ENCODE peak calls at places on chromosomes 16 and 17, in five cellular contexts. T, V, K, N and C are unnamed samples.

GRCh38 chr16:82470506-82471196 is 156.1 kb upstream of the CDH13 start:
- DNase-seq in N (no peak), T (no peak), K (no peak), V (no peak), C (no peak)

GRCh38 chr16:22789281-22789945 is 24.5 kb upstream of the HS3ST2 start:
- DNase-seq in T (no peak), N (no peak), K (no peak), V (no peak), C (no peak)

GRCh38 chr16:74279266-74279665 is 17.3 kb upstream of the PSMD7 start:
- DNase-seq in N (peak; percentile 3), T (no peak), V (no peak), K (no peak), C (no peak)

GRCh38 chr17:36610472-36610871 is 9.1 kb downstream of the MRM1 start:
- DNase-seq in T (no peak), V (no peak), K (no peak), N (no peak), C (no peak)

GRCh38 chr17:49843774-49844350 is 4.0 kb downstream of the TAC4 start:
- DNase-seq in K (no peak), T (no peak), V (peak; percentile 39), N (peak; percentile 59), C (no peak)

GRCh38 chr17:38600416-38600815 is 5.3 kb downstream of the SRCIN1 start:
- DNase-seq in V (no peak), K (no peak), T (no peak), N (no peak), C (no peak)

GRCh38 chr16:63230383-63230782 is 1194.1 kb upstream of the CDH8 start:
- DNase-seq in V (no peak), K (no peak), T (no peak), N (no peak), C (no peak)

GRCh38 chr17:79923974-79924638 is 84.9 kb upstream of the CBX4 start:
- DNase-seq in K (no peak), V (peak; percentile 79), T (no peak), N (peak; percentile 88), C (peak; percentile 23)

GRCh38 chr17:83035722-83036121 is 43.7 kb upstream of the METRNL start:
- DNase-seq in N (no peak), K (no peak), T (no peak), V (no peak), C (no peak)

GRCh38 chr17:68457168-68457538 is at the start of gene WIPI1:
- DNase-seq in T (no peak), N (peak; percentile 78), V (no peak), K (no peak), C (no peak)

GRCh38 chr17:83198366-83199341 is 119.2 kb downstream of the METRNL start:
- DNase-seq in K (no peak), N (no peak), V (peak; percentile 30), T (no peak), C (no peak)

GRCh38 chr16:4183258-4184037 is 58.4 kb downstream of the SRL start:
- DNase-seq in K (peak; percentile 73), T (peak; percentile 56), V (peak; percentile 94), N (peak; percentile 97), C (peak; percentile 41)

GRCh38 chr17:43528319-43528987 is 17.7 kb downstream of the ETV4 start:
- DNase-seq in V (no peak), K (no peak), T (no peak), N (no peak), C (no peak)

GRCh38 chr16:48911700-48912099 is 301.7 kb upstream of the N4BP1 start:
- DNase-seq in T (no peak), V (no peak), K (no peak), N (no peak), C (no peak)